ENCODE peak calls at places on chromosomes 4 and X, in ten cellular contexts. Y is H9, B is fibroblast of lung, W is neuronal stem cell, Q is mammary epithelial cell, X is endothelial cell of umbilical vein, F is SK-N-SH, U is PC-3, J is IMR-90, M is mesenchymal stem cell. P is an unnamed sample.

GRCh38 chr4:156109943-156110925 is 156.6 kb upstream of the CTSO start:
- DNase-seq in Y (peak), B (no peak), W (no peak), Q (peak), X (peak), F (no peak), U (no peak), J (peak), M (peak), P (no peak)

GRCh38 chrX:75229774-75230173 is 44.1 kb upstream of the UPRT start:
- DNase-seq in Y (no peak), B (no peak), W (no peak), Q (no peak), X (no peak), F (no peak), U (no peak), J (no peak), M (no peak), P (no peak)

GRCh38 chrX:72121381-72121780 is 10.3 kb downstream of the RTL5 start:
- DNase-seq in Y (no peak), B (peak), W (no peak), Q (peak), X (peak), F (no peak), U (peak), J (peak), M (peak), P (no peak)

GRCh38 chr4:2828758-2829181 is 14.9 kb upstream of the ADD1 start:
- DNase-seq in Y (no peak), B (no peak), W (no peak), Q (no peak), X (no peak), F (peak), U (no peak), J (no peak), M (no peak), P (no peak)

GRCh38 chr4:121674191-121674590 is 22.6 kb downstream of the ANXA5 start:
- DNase-seq in Y (no peak), B (no peak), W (no peak), Q (no peak), X (no peak), F (no peak), U (no peak), J (no peak), M (no peak), P (no peak)

GRCh38 chr4:177308125-177308524 is 1.5 kb upstream of the NEIL3 start:
- DNase-seq in Y (no peak), B (peak), W (no peak), Q (peak), X (no peak), F (no peak), U (peak), J (peak), M (peak), P (no peak)

GRCh38 chr4:74311696-74312313 is 3.5 kb downstream of the EPGN start:
- DNase-seq in Y (no peak), B (peak), W (peak), Q (peak), X (peak), F (peak), U (peak), J (peak), M (peak), P (peak)

GRCh38 chrX:11965436-11965835 is 172.8 kb upstream of the FRMPD4 start:
- DNase-seq in Y (no peak), B (no peak), W (no peak), Q (no peak), X (peak), F (no peak), U (no peak), J (no peak), M (no peak), P (no peak)

GRCh38 chrX:70455366-70456202 is 10.9 kb downstream of the DLG3 start:
- DNase-seq in Y (no peak), B (no peak), W (no peak), Q (no peak), X (no peak), F (peak), U (peak), J (no peak), M (peak), P (no peak)

GRCh38 chr4:77169496-77169895 is 12.5 kb downstream of the CCNG2 start:
- DNase-seq in Y (no peak), B (peak), W (no peak), Q (no peak), X (no peak), F (no peak), U (no peak), J (peak), M (peak), P (no peak)

GRCh38 chrX:15696516-15696915 is 31.9 kb upstream of the CLTRN start:
- DNase-seq in Y (no peak), B (no peak), W (no peak), Q (no peak), X (no peak), F (no peak), U (no peak), J (no peak), M (no peak), P (no peak)

GRCh38 chrX:51955200-51955599 is 61.8 kb downstream of the MAGED1 start:
- DNase-seq in Y (no peak), B (no peak), W (no peak), Q (peak), X (no peak), F (no peak), U (peak), J (no peak), M (no peak), P (no peak)

GRCh38 chr4:36551697-36552214 is 270.3 kb downstream of the DTHD1 start:
- DNase-seq in Y (no peak), B (no peak), W (no peak), Q (peak), X (no peak), F (no peak), U (peak), J (no peak), M (no peak), P (peak)

GRCh38 chr4:173521474-173522159 is 8.4 kb downstream of the HAND2 start:
- DNase-seq in Y (no peak), B (no peak), W (no peak), Q (no peak), X (no peak), F (peak), U (no peak), J (no peak), M (peak), P (no peak)

GRCh38 chrX:110188701-110189558 is 129.0 kb downstream of the AMMECR1 start:
- DNase-seq in Y (no peak), B (no peak), W (no peak), Q (no peak), X (peak), F (no peak), U (no peak), J (peak), M (peak), P (no peak)

GRCh38 chr4:2793920-2794706 is 1.2 kb downstream of the SH3BP2 start:
- DNase-seq in Y (peak), B (peak), W (no peak), Q (no peak), X (peak), F (peak), U (no peak), J (no peak), M (peak), P (no peak)

GRCh38 chr4:165115301-165115700 is 2.6 kb upstream of the TMEM192 start:
- DNase-seq in Y (no peak), B (no peak), W (no peak), Q (peak), X (no peak), F (no peak), U (no peak), J (no peak), M (no peak), P (no peak)

GRCh38 chr4:151553874-151554273 is 144.9 kb downstream of the FHIP1A start:
- DNase-seq in Y (no peak), B (no peak), W (no peak), Q (no peak), X (no peak), F (no peak), U (no peak), J (no peak), M (no peak), P (no peak)
- H2AFZ ChIP-seq in Y (no peak), B (no peak), W (no peak), Q (no peak), X (no peak), F (no peak), U (no peak), J (no peak), M (no peak), P (no peak)

GRCh38 chr4:63492515-63492914 is 916.7 kb downstream of the TECRL start:
- DNase-seq in Y (no peak), B (no peak), W (no peak), Q (no peak), X (no peak), F (no peak), U (no peak), J (no peak), M (no peak), P (no peak)

DNA sequence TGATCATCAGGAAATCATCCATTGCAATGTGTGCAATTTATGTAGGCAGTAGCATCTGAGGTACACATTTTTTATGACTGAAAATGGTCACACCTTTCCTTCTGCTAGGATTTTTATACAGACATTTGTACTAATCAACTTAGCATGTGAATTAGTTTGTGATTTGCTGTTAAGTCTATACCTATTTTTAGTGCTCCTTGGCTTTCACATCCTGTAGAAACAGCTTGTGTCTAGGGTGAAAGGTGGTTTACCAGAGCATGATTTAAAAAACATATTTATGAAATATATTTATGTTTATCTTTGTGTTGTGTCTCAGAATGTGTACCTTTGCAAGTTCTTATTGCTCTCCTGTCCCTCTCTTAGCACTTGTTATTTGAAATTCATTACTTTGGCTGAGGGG is 916.0 kb downstream of the TECRL start:
- DNase-seq in Y (no peak), B (no peak), W (no peak), Q (no peak), X (no peak), F (no peak), U (no peak), J (no peak), M (no peak), P (no peak)
- H2AFZ ChIP-seq in Y (no peak), B (no peak), W (no peak), Q (no peak), X (no peak), F (no peak), U (no peak), J (no peak), M (no peak), P (no peak)

GRCh38 chr4:56475917-56476316 is 8.5 kb downstream of the SRP72 start:
- DNase-seq in Y (no peak), B (no peak), W (no peak), Q (no peak), X (no peak), F (no peak), U (no peak), J (no peak), M (no peak), P (no peak)

GRCh38 chr4:56477192-56477706 is 9.8 kb downstream of the SRP72 start:
- DNase-seq in Y (no peak), B (no peak), W (no peak), Q (no peak), X (no peak), F (no peak), U (no peak), J (no peak), M (no peak), P (no peak)

DNA sequence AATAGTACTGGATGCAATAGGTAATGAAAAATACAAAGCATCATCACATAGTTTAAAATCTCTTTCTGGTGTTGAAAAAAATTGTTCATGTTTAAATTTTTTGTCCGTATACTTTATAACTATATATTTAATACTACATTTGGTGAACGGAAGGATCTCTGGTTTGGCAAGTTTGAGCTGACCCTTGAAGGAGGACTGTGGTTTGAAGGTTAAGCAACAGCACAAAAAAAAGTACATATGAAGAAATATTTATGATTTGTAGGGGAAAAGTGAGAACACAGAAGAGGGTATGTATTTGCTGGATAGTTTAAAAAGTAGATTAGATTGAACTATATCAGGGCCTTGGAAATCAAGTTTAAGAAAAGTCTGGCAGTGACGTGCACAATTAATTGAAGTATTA is 13.3 kb downstream of the SRP72 start:
- DNase-seq in Y (no peak), B (no peak), W (no peak), Q (no peak), X (no peak), F (no peak), U (no peak), J (no peak), M (no peak), P (no peak)
- H2AFZ ChIP-seq in Y (no peak), B (no peak), W (no peak), Q (no peak), X (no peak), F (no peak), U (no peak), J (no peak), M (no peak), P (no peak)

GRCh38 chr4:167602157-167602556 is 367.9 kb upstream of the SPOCK3 start:
- DNase-seq in Y (no peak), B (no peak), W (no peak), Q (peak), X (no peak), F (no peak), U (no peak), J (no peak), M (no peak), P (no peak)
- H2AFZ ChIP-seq in Y (no peak), B (no peak), W (no peak), Q (no peak), X (no peak), F (no peak), U (no peak), J (no peak), M (no peak), P (peak)

DNA sequence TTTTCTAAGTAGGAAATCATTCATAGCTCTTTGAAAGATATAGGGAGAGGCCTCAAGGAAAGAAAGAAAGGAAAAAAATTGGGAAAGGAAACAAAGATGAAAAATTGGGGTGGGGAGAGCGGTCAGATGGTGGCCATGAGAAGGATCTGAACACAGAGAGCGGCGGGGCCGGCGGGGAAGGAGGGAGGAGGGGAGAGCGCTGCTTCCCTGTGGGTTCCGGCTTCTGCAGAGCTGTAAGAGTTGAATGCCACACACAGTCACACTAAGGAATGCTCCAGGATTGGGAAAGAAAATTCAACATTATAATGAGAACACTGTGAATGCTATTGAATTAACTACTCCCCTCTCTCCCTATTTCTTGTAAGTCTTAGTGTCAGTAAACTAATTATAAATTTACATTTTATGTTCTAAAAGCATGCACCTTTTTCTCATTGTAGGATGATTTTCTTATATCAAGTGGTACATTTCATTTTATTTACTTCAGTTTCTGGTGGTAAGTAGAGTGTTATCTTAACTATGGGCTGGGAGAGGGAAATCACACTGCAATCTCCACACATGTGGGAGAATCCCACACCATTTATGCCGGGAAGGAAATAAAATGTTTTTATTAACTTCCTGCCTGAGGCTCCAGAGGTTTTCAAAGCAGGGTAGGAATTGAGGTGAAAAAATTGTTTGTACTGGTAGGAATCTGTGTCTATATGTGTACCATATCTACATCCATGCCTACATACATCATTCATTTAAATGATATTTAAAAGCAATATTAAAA is 894 bp downstream of the F11 start:
- DNase-seq in Y (peak), B (peak), W (peak), Q (no peak), X (no peak), F (no peak), U (no peak), J (peak), M (peak), P (no peak)
- H2AFZ ChIP-seq in Y (no peak), B (no peak), W (peak), Q (no peak), X (no peak), F (no peak), U (no peak), J (no peak), M (no peak), P (no peak)

DNA sequence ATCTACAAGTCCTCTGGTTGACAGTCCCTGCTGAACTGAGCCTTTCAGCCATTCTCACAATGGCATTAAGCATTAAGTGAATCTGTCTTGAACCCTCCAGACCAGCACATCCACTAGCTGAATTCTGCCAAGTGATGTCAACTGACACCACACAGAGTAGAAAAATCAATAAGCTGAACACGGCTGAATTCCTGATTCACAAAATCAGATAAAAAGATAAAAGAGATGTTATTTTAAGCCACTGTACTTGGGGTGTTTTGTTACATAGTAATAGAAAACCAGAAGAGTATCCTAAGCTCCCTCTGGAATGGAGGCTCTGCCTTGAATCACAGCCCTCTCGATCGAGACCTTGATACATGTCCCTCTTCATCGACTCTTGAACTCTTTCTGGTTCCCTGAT is 336.5 kb downstream of the DMD start:
- DNase-seq in Y (no peak), B (no peak), W (no peak), Q (no peak), X (no peak), F (no peak), U (no peak), J (no peak), M (no peak), P (no peak)
- H2AFZ ChIP-seq in Y (no peak), B (no peak), W (no peak), Q (no peak), X (no peak), F (no peak), U (no peak), J (no peak), M (no peak), P (no peak)

DNA sequence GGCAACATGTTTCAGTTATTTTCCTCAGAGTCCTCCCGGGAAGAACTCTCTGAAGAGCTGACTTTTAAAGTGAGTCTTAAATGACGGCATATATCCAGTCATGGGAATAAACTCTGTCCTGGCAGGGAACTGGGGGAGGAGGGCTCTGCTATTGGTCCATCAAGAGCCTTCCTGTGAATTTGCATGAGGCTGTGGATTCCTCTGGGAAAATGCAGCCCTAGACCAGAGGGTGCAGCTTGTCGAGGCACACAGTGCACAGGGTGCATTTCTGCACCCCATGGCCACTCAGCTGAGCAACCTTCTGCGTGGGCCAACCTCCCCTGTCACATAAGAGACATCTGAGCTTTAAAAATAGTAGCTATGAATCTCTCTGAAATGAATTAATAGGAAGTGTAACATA is 360.0 kb downstream of the GALNTL6 start:
- DNase-seq in Y (no peak), B (no peak), W (no peak), Q (no peak), X (no peak), F (no peak), U (no peak), J (peak), M (no peak), P (no peak)
- H2AFZ ChIP-seq in Y (no peak), B (no peak), W (no peak), Q (no peak), X (no peak), F (no peak), U (no peak), J (no peak), M (no peak), P (no peak)

GRCh38 chr4:53863731-53864130 is 200.7 kb downstream of the CHIC2 start:
- DNase-seq in Y (no peak), B (peak), W (no peak), Q (no peak), X (no peak), F (no peak), U (no peak), J (no peak), M (peak), P (no peak)

GRCh38 chr4:53859305-53859704 is 205.1 kb downstream of the CHIC2 start:
- DNase-seq in Y (no peak), B (no peak), W (no peak), Q (no peak), X (no peak), F (no peak), U (no peak), J (no peak), M (no peak), P (no peak)

GRCh38 chr4:53865031-53865430 is 199.4 kb downstream of the CHIC2 start:
- DNase-seq in Y (no peak), B (no peak), W (no peak), Q (no peak), X (no peak), F (no peak), U (no peak), J (no peak), M (no peak), P (no peak)

GRCh38 chr4:53863163-53863562 is 201.2 kb downstream of the CHIC2 start:
- DNase-seq in Y (no peak), B (peak), W (no peak), Q (no peak), X (no peak), F (no peak), U (no peak), J (peak), M (peak), P (no peak)

DNA sequence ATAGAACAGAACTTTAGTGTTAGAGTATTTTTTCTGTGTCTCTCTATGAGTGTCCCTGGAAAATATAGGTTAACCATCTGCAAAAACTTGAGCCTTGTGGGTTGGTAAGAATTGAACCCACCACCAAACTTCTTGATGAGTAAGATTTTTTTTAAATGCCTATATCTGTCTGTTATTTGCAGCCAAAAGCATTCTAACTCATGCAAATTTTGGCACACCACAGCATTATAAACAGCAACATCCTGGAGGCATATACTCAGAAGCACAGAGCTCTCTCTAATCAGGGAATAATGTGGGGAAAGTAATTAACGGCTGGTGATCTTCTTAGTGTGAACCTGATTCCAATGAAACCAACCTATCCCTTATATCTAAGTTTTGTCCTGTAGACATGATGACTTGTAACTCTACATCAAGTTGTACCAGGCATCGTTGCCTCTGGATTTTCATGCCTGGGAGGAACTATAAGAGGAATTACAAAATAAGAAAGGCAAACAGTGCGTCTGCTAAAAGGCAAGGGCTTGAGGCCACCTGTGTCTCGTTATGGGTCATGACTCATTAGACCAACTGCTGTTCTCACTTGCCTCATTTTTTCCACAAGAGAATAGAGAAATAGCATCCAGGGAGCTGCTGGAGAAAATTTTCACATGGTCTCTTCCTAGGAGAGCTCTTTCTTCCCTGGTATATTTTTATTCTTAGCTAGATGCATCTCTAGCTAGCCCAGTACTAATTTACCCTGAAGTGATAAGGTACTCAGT is 202.4 kb downstream of the CHIC2 start:
- DNase-seq in Y (no peak), B (peak), W (no peak), Q (peak), X (no peak), F (no peak), U (peak), J (peak), M (peak), P (no peak)
- H2AFZ ChIP-seq in Y (no peak), B (no peak), W (no peak), Q (no peak), X (no peak), F (no peak), U (no peak), J (no peak), M (no peak), P (no peak)